ENCODE peak calls at places on chromosomes 16 and 17, in seven cellular contexts. M is GM10248; E is T-helper 22 cell; V is T-helper 9 cell; D is CD8-positive, alpha-beta memory T cell; A is T-helper 17 cell; W is fibroblast of gingiva. Y is an unnamed sample.

GRCh38 chr17:80192268-80192667 is 22.4 kb downstream of the CARD14 start:
- DNase-seq in D (no peak), W (no peak), V (no peak), E (no peak), A (no peak), M (no peak), Y (no peak)

GRCh38 chr17:40542562-40543411 is 22.5 kb downstream of the CCR7 start:
- DNase-seq in A (no peak), M (peak), E (peak), V (peak), W (peak), D (peak), Y (no peak)

GRCh38 chr16:27498916-27499658 is 50.6 kb downstream of the GTF3C1 start:
- DNase-seq in M (no peak), D (no peak), A (no peak), W (no peak), V (no peak), E (no peak), Y (no peak)

GRCh38 chr16:80174416-80174815 is 366.4 kb upstream of the DYNLRB2 start:
- DNase-seq in E (no peak), A (no peak), D (no peak), M (no peak), W (peak), V (no peak), Y (no peak)

GRCh38 chr16:71855937-71856662 is 10.3 kb downstream of the ATXN1L start:
- DNase-seq in D (no peak), M (no peak), W (no peak), E (no peak), A (no peak), V (no peak), Y (no peak)

GRCh38 chr17:51347851-51348584 is 87.7 kb downstream of the UTP18 start:
- DNase-seq in M (no peak), E (no peak), D (no peak), W (no peak), A (no peak), V (no peak), Y (no peak)

GRCh38 chr17:3961564-3962047 is 2.6 kb downstream of the ATP2A3 start:
- DNase-seq in A (peak), V (no peak), W (no peak), M (no peak), D (no peak), E (peak), Y (peak)

GRCh38 chr17:50359005-50359699 is 13.2 kb downstream of the XYLT2 start:
- DNase-seq in V (no peak), M (no peak), E (no peak), A (no peak), D (no peak), W (no peak), Y (no peak)

GRCh38 chr16:86029131-86029741 is 130.3 kb downstream of the IRF8 start:
- DNase-seq in W (peak), V (no peak), E (no peak), M (no peak), D (no peak), A (no peak), Y (no peak)

GRCh38 chr17:60493847-60494321 is 32.2 kb downstream of the APPBP2 start:
- DNase-seq in A (no peak), D (no peak), M (no peak), V (no peak), E (no peak), W (peak), Y (no peak)

GRCh38 chr16:12646490-12647274 is 157.0 kb downstream of the CPPED1 start:
- DNase-seq in M (no peak), A (no peak), W (peak), E (no peak), V (no peak), D (no peak), Y (peak)

GRCh38 chr16:56985962-56986360 is 3.4 kb upstream of the NLRC5 start:
- DNase-seq in W (no peak), A (no peak), V (no peak), E (no peak), M (no peak), D (no peak), Y (no peak)

GRCh38 chr17:8153550-8153956 is 1.3 kb upstream of the PER1 start:
- DNase-seq in D (no peak), V (no peak), E (no peak), W (peak), A (peak), M (no peak), Y (no peak)

GRCh38 chr17:83054518-83055125 is 24.8 kb upstream of the METRNL start:
- DNase-seq in W (no peak), V (no peak), M (no peak), A (no peak), D (no peak), E (no peak), Y (no peak)

GRCh38 chr17:80805032-80805751 is 186.4 kb upstream of the CHMP6 start:
- DNase-seq in A (no peak), M (no peak), W (peak), V (no peak), D (no peak), E (no peak), Y (no peak)

GRCh38 chr17:1089915-1090314 is 89.9 kb downstream of the ABR start:
- DNase-seq in A (no peak), M (no peak), E (no peak), W (no peak), D (no peak), V (no peak), Y (no peak)

GRCh38 chr16:1102921-1103648 is 7.0 kb upstream of the C1QTNF8 start:
- DNase-seq in V (peak), W (no peak), M (peak), E (peak), A (peak), D (peak), Y (peak)

GRCh38 chr16:8782673-8783072 is 14.8 kb downstream of the TMEM186 start:
- DNase-seq in V (no peak), E (no peak), M (no peak), W (no peak), A (no peak), D (no peak), Y (no peak)

GRCh38 chr16:49528035-49528434 is 154.4 kb downstream of the C16orf78 start:
- DNase-seq in V (no peak), W (no peak), D (no peak), E (no peak), A (no peak), M (no peak), Y (no peak)

GRCh38 chr16:27286446-27286845 is 17.9 kb upstream of the NSMCE1 start:
- DNase-seq in D (no peak), V (no peak), M (no peak), E (no peak), W (peak), A (no peak), Y (no peak)

GRCh38 chr16:65057184-65057583 is 64.7 kb downstream of the CDH11 start:
- DNase-seq in W (no peak), D (no peak), E (no peak), V (no peak), M (no peak), A (no peak), Y (no peak)

GRCh38 chr17:61335105-61335844 is 64.4 kb upstream of the TBX2 start:
- DNase-seq in W (no peak), M (no peak), V (no peak), A (no peak), D (no peak), E (no peak), Y (no peak)

GRCh38 chr17:9389116-9389515 is 186.5 kb downstream of the STX8 start:
- DNase-seq in V (no peak), E (no peak), A (no peak), D (no peak), W (peak), M (peak), Y (peak)

GRCh38 chr17:77834170-77835115 is 124.1 kb upstream of the TNRC6C start:
- DNase-seq in E (peak), V (peak), A (peak), M (peak), D (peak), W (peak), Y (no peak)

GRCh38 chr17:61401280-61402072 is 1.8 kb downstream of the TBX2 start:
- DNase-seq in A (no peak), D (no peak), M (no peak), E (no peak), V (no peak), W (peak), Y (no peak)

GRCh38 chr17:46831573-46832305 is 13.2 kb upstream of the WNT3 start:
- DNase-seq in M (no peak), E (no peak), A (no peak), W (no peak), D (no peak), V (no peak), Y (no peak)

GRCh38 chr17:7263071-7263800 is 958 bp upstream of the CLDN7 start:
- DNase-seq in V (no peak), M (peak), E (no peak), W (no peak), D (no peak), A (no peak), Y (no peak)

GRCh38 chr17:81646869-81647600 is 9.3 kb downstream of the PDE6G start:
- DNase-seq in M (no peak), W (no peak), E (no peak), A (no peak), V (no peak), D (no peak), Y (no peak)

GRCh38 chr17:34487616-34488015 is 91.8 kb upstream of the TMEM132E start:
- DNase-seq in A (no peak), W (no peak), D (no peak), E (no peak), M (no peak), V (no peak), Y (no peak)

GRCh38 chr16:25988089-25988488 is 296.3 kb downstream of the HS3ST4 start:
- DNase-seq in D (no peak), E (no peak), V (no peak), A (no peak), W (no peak), M (no peak), Y (no peak)

GRCh38 chr17:76683921-76684745 is 26.6 kb downstream of the MXRA7 start:
- DNase-seq in A (no peak), V (no peak), W (no peak), D (no peak), E (no peak), M (no peak), Y (no peak)

GRCh38 chr16:82197540-82198240 is 27.7 kb upstream of the MPHOSPH6 start:
- DNase-seq in M (no peak), A (no peak), E (no peak), D (no peak), V (no peak), W (no peak), Y (no peak)

GRCh38 chr16:56319391-56319790 is 106.0 kb downstream of the AMFR start:
- DNase-seq in W (no peak), D (no peak), V (no peak), A (no peak), E (no peak), M (no peak), Y (no peak)

GRCh38 chr16:82834156-82834758 is 207.5 kb downstream of the CDH13 start:
- DNase-seq in V (no peak), D (no peak), M (no peak), A (no peak), E (no peak), W (no peak), Y (no peak)

GRCh38 chr16:35154627-35155026 is 1695.2 kb downstream of the TP53TG3F start:
- DNase-seq in W (no peak), A (no peak), V (no peak), D (no peak), E (no peak), M (no peak), Y (no peak)

GRCh38 chr17:39222866-39223834 is 2.6 kb downstream of the STAC2 start:
- DNase-seq in M (no peak), V (no peak), D (no peak), E (no peak), A (no peak), W (no peak), Y (no peak)

GRCh38 chr17:17749025-17749772 is 67.9 kb downstream of the RAI1 start:
- DNase-seq in E (no peak), D (no peak), V (no peak), W (no peak), A (no peak), M (peak), Y (peak)

GRCh38 chr17:73625975-73626706 is 18.1 kb downstream of the SDK2 start:
- DNase-seq in D (no peak), M (no peak), E (no peak), A (no peak), V (no peak), W (no peak), Y (no peak)

GRCh38 chr17:55734128-55734781 is 11.6 kb upstream of the TMEM100 start:
- DNase-seq in E (no peak), V (no peak), W (no peak), M (peak), A (no peak), D (no peak), Y (no peak)